ENCODE peak calls at places on chromosomes 5 and 9, in nine cellular contexts. P, S, L, G, A, H, W, M and B are unnamed samples.

GRCh38 chr5:54838843-54839242 is 146.6 kb downstream of the ESM1 start:
- DNase-seq in P (no peak), S (no peak), L (no peak), G (no peak), A (no peak), H (no peak), W (no peak), M (no peak), B (no peak)

GRCh38 chr5:136047858-136048257 is 19.1 kb downstream of the TGFBI start:
- DNase-seq in P (no peak), S (no peak), L (no peak), G (no peak), A (no peak), H (no peak), W (no peak), M (no peak), B (no peak)

GRCh38 chr9:9921771-9922170 is 691.0 kb downstream of the PTPRD start:
- DNase-seq in P (no peak), S (no peak), L (no peak), G (no peak), A (no peak), H (no peak), W (no peak), M (no peak), B (no peak)

GRCh38 chr9:105063665-105064247 is 135.8 kb upstream of the ABCA1 start:
- DNase-seq in P (no peak), S (no peak), L (no peak), G (peak), A (no peak), H (peak), W (no peak), M (no peak), B (peak)

GRCh38 chr9:131717719-131718460 is 22.0 kb downstream of the RAPGEF1 start:
- DNase-seq in P (no peak), S (no peak), L (no peak), G (no peak), A (no peak), H (no peak), W (no peak), M (no peak), B (no peak)

GRCh38 chr5:146652547-146652946 is 136.6 kb upstream of the GPR151 start:
- DNase-seq in P (no peak), S (no peak), L (no peak), G (no peak), A (no peak), H (no peak), W (no peak), M (no peak), B (no peak)

GRCh38 chr5:81208904-81209303 is 24.2 kb upstream of the CKMT2 start:
- DNase-seq in P (no peak), S (no peak), L (no peak), G (no peak), A (no peak), H (no peak), W (no peak), M (no peak), B (no peak)

GRCh38 chr9:18185196-18185595 is 288.8 kb upstream of the ADAMTSL1 start:
- DNase-seq in P (no peak), S (no peak), L (no peak), G (no peak), A (no peak), H (peak), W (no peak), M (no peak), B (no peak)

GRCh38 chr9:6212722-6213375 is 2.8 kb upstream of the IL33 start:
- DNase-seq in P (no peak), S (no peak), L (no peak), G (peak), A (no peak), H (no peak), W (no peak), M (no peak), B (peak)

GRCh38 chr5:36642089-36642488 is 35.7 kb downstream of the SLC1A3 start:
- DNase-seq in P (no peak), S (peak), L (no peak), G (no peak), A (no peak), H (no peak), W (no peak), M (no peak), B (no peak)

GRCh38 chr9:125325821-125326220 is 64.2 kb downstream of the GAPVD1 start:
- DNase-seq in P (no peak), S (no peak), L (no peak), G (peak), A (no peak), H (peak), W (no peak), M (no peak), B (peak)